ENCODE peak calls at places on chromosomes 13 and 19, in seven cellular contexts. Q is substantia nigra; S is AG04450; U is heart left ventricle; G is neural progenitor cell; V is CD8-positive, alpha-beta T cell; Y is CD4-positive, CD25-positive, alpha-beta regulatory T cell. C is an unnamed sample.

GRCh38 chr13:26909515-26909914 is 148.9 kb upstream of the GPR12 start:
- DNase-seq in Q (no peak), S (no peak), U (no peak), G (no peak), V (no peak), Y (no peak), C (no peak)

GRCh38 chr13:77810430-77810829 is 108.2 kb downstream of the EDNRB start:
- DNase-seq in Q (no peak), S (no peak), U (no peak), G (no peak), V (no peak), Y (no peak), C (peak; percentile 72)

GRCh38 chr13:114143806-114144605 is 11.6 kb upstream of the RASA3 start:
- DNase-seq in Q (no peak), S (no peak), U (peak; percentile 11), G (peak; percentile 76), V (no peak), Y (peak; percentile 52), C (no peak)

GRCh38 chr19:53951436-53951835 is 11.3 kb upstream of the CACNG8 start:
- DNase-seq in Q (no peak), S (no peak), U (no peak), G (no peak), V (no peak), Y (no peak), C (no peak)

GRCh38 chr19:18606281-18607221 is at the start of gene CRLF1:
- DNase-seq in Q (no peak), S (no peak), U (no peak), G (peak; percentile 55), V (no peak), Y (no peak), C (no peak)

GRCh38 chr13:113534236-113534860 is 43.8 kb upstream of the DCUN1D2 start:
- DNase-seq in Q (no peak), S (no peak), U (no peak), G (no peak), V (no peak), Y (no peak), C (no peak)

GRCh38 chr19:49601482-49602038 is 10.6 kb downstream of the PRR12 start:
- DNase-seq in Q (no peak), S (no peak), U (no peak), G (no peak), V (no peak), Y (no peak), C (no peak)

GRCh38 chr13:113647351-113648217 is 10.4 kb downstream of the ATP4B start:
- DNase-seq in Q (peak; percentile 59), S (no peak), U (peak; percentile 93), G (no peak), V (no peak), Y (no peak), C (peak; percentile 83)

GRCh38 chr13:23674795-23675640 is 104.8 kb downstream of the TNFRSF19 start:
- DNase-seq in Q (no peak), S (peak; percentile 92), U (no peak), G (no peak), V (no peak), Y (no peak), C (no peak)

GRCh38 chr13:39215971-39216370 is 177.7 kb downstream of the NHLRC3 start:
- DNase-seq in Q (no peak), S (no peak), U (no peak), G (no peak), V (no peak), Y (no peak), C (no peak)

GRCh38 chr19:2327773-2328400 is 499 bp downstream of the LSM7 start:
- DNase-seq in Q (no peak), S (peak; percentile 29), U (no peak), G (peak; percentile 80), V (no peak), Y (peak; percentile 72), C (peak; percentile 96)

GRCh38 chr13:26919311-26919710 is 158.7 kb upstream of the GPR12 start:
- DNase-seq in Q (no peak), S (no peak), U (no peak), G (no peak), V (no peak), Y (no peak), C (no peak)

GRCh38 chr13:73748404-73748803 is 385.8 kb downstream of the KLF12 start:
- DNase-seq in Q (no peak), S (no peak), U (no peak), G (no peak), V (no peak), Y (no peak), C (no peak)

GRCh38 chr19:40663712-40664692 is 26.4 kb downstream of the NUMBL start:
- DNase-seq in Q (no peak), S (no peak), U (no peak), G (no peak), V (no peak), Y (no peak), C (no peak)

GRCh38 chr13:34358811-34359513 is 541.0 kb downstream of the RFC3 start:
- DNase-seq in Q (no peak), S (peak; percentile 38), U (no peak), G (no peak), V (no peak), Y (no peak), C (no peak)

GRCh38 chr13:97338571-97338970 is 95.4 kb upstream of the RAP2A start:
- DNase-seq in Q (no peak), S (no peak), U (no peak), G (no peak), V (no peak), Y (no peak), C (no peak)

GRCh38 chr13:21526707-21527454 is 67.8 kb upstream of the ZDHHC20 start:
- DNase-seq in Q (no peak), S (no peak), U (no peak), G (no peak), V (no peak), Y (no peak), C (no peak)

GRCh38 chr13:109785141-109785891 is 1.1 kb downstream of the IRS2 start:
- DNase-seq in Q (no peak), S (no peak), U (peak; percentile 67), G (peak; percentile 66), V (peak; percentile 34), Y (peak; percentile 68), C (peak; percentile 87)

GRCh38 chr13:114025432-114026127 is 51.7 kb upstream of the C13orf46 start:
- DNase-seq in Q (no peak), S (peak; percentile 58), U (peak; percentile 26), G (peak; percentile 38), V (no peak), Y (no peak), C (no peak)

GRCh38 chr13:110509478-110509926 is 52.0 kb downstream of the RAB20 start:
- DNase-seq in Q (no peak), S (no peak), U (no peak), G (no peak), V (no peak), Y (no peak), C (no peak)

GRCh38 chr19:50292216-50292827 is 36.9 kb downstream of the KCNC3 start:
- DNase-seq in Q (no peak), S (no peak), U (no peak), G (no peak), V (no peak), Y (no peak), C (no peak)

GRCh38 chr13:114339779-114340534 is 25.7 kb downstream of the CHAMP1 start:
- DNase-seq in Q (no peak), S (no peak), U (peak; percentile 42), G (no peak), V (peak; percentile 8), Y (peak; percentile 58), C (peak; percentile 78)

GRCh38 chr19:15759962-15760565 is 22.3 kb downstream of the OR10H3 start:
- DNase-seq in Q (no peak), S (no peak), U (no peak), G (no peak), V (no peak), Y (no peak), C (no peak)

GRCh38 chr19:50896591-50897190 is 14.5 kb downstream of the KLK4 start:
- DNase-seq in Q (no peak), S (no peak), U (no peak), G (no peak), V (no peak), Y (no peak), C (no peak)

DNA sequence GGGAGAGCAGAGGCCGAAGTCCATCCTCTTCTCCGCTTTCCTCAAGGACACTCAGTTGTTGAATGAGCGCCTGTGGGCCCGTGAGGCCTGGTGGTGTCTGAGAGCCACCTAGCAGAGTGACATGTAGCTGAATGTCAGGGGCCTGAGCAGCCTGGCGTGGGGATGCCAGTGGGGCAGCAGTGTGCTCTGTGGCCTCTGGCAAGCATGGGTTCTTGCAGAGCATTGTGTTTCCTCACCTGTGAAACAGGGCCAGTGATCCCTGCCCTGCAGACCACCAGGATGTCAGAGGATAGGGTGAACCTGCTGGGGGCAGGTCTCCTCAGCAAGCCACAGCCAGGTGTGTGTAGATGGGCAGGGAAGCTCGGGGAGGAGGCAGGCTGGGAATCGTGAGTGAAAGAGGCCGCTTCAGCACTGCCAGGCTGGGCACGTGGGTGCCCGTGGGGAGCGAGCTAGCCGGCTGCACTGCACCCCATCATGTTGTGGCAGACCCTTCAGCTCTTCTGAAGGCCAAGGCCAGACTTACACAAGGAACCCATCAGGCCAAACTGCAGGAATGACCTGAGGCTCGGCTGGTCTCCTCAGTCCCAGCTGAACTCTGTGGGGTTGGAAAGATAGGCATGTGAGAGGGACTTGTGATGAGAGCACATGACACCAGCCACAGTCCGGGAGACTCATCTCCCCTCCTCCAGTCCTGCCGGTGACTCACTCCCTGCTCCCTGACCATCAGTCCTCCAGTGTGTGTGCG is 5.0 kb downstream of the PPP1R37 start:
- DNase-seq in Q (no peak), S (peak; percentile 82), U (no peak), G (no peak), V (no peak), Y (no peak), C (peak; percentile 29)
- H3K27ac ChIP-seq in Q (peak overlapping the region; percentile 89), S (peak overlapping the region; percentile 92), U (no peak overlapping the region), G (no peak overlapping the region), V (no peak overlapping the region), Y (no peak overlapping the region), C (peak overlapping the region; percentile 27)

GRCh38 chr19:56301886-56302620 is 12.6 kb downstream of the ZSCAN5A start:
- DNase-seq in Q (no peak), S (no peak), U (no peak), G (no peak), V (no peak), Y (no peak), C (peak; percentile 14)
- H3K27ac ChIP-seq in Q (no peak overlapping the region), S (no peak overlapping the region), U (no peak overlapping the region), G (no peak overlapping the region), V (no peak overlapping the region), Y (no peak overlapping the region), C (no peak overlapping the region)

GRCh38 chr19:16887353-16888265 is 1.2 kb upstream of the F2RL3 start:
- DNase-seq in Q (no peak), S (no peak), U (no peak), G (no peak), V (no peak), Y (no peak), C (no peak)
- H3K27ac ChIP-seq in Q (no peak overlapping the region), S (no peak overlapping the region), U (peak overlapping the region; percentile 38), G (no peak overlapping the region), V (no peak overlapping the region), Y (no peak overlapping the region), C (no peak overlapping the region)

DNA sequence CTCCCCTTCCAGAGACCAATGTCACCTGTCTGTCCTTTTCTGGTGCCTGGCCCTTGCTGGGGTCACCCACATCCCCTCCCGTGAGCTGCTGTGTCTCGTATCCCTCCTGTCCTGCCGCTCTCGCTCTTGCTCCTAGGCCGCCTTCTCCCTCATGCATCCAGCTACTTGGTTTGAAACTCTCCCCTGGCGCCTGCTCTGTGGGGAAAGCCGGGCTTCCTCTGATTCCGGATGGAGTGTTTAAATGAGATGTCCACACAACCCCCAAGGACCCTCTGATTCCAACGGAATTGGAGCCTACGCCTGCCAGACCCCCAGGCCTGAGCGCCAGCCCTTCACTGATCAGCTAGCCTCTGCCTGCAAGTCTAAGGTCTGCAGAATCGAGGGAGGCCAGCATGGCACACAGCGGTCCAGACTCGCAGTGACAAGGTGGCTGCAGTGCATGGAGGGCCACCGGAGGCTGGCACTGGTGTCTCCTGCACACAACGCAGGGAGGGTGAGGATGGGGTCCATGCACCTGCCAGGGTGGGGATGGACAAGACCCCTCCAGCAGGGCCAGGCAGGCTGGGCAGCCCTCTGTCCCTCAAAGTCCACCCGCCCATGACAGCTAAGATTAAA is 47.2 kb downstream of the RFX2 start:
- DNase-seq in Q (no peak), S (no peak), U (no peak), G (no peak), V (no peak), Y (no peak), C (no peak)
- H3K27ac ChIP-seq in Q (no peak overlapping the region), S (no peak overlapping the region), U (peak overlapping the region; percentile 93), G (no peak overlapping the region), V (no peak overlapping the region), Y (no peak overlapping the region), C (no peak overlapping the region)

C was measured in A673.